ENCODE peak calls at places on chromosomes 5 and 9, in five cellular contexts. O is esophagus muscularis mucosa, Q is prostate gland, J is psoas muscle, S is endodermal cell. D is an unnamed sample. For H3K4me1, the result is how much of the 10 kb centered on the place peaks cover.

GRCh38 chr5:151770383-151771258 is 1.1 kb upstream of the G3BP1 start:
- DNase-seq in Q (peak), O (peak), J (peak), S (peak), D (peak)

GRCh38 chr9:16627967-16628366 is 242.5 kb downstream of the BNC2 start:
- DNase-seq in O (no peak), S (no peak), J (no peak), Q (no peak), D (no peak)

GRCh38 chr5:172844577-172844838 is 10.5 kb downstream of the ERGIC1 start:
- DNase-seq in Q (no peak), J (no peak), S (no peak), O (no peak), D (no peak)

GRCh38 chr9:37026936-37027581 is 7.0 kb downstream of the PAX5 start:
- DNase-seq in Q (no peak), O (no peak), J (no peak), S (peak), D (no peak)

GRCh38 chr9:104808030-104808614 is 44.2 kb downstream of the NIPSNAP3B start:
- DNase-seq in S (peak), J (no peak), Q (no peak), O (no peak), D (peak)

GRCh38 chr5:24225051-24225450 is 419.7 kb downstream of the CDH10 start:
- DNase-seq in O (no peak), S (no peak), J (no peak), Q (no peak), D (no peak)

GRCh38 chr9:75866273-75866871 is 24.1 kb upstream of the PCSK5 start:
- DNase-seq in S (peak), O (peak), Q (peak), J (no peak), D (peak)

GRCh38 chr5:143576721-143577484 is 173.4 kb upstream of the NR3C1 start:
- DNase-seq in J (no peak), S (no peak), Q (no peak), O (no peak), D (peak)

GRCh38 chr9:95613670-95614069 is 96.9 kb upstream of the PTCH1 start:
- DNase-seq in O (no peak), Q (no peak), S (no peak), J (no peak), D (no peak)

GRCh38 chr5:14011089-14012004 is 66.9 kb upstream of the DNAH5 start:
- DNase-seq in J (peak), S (peak), Q (peak), O (peak), D (peak)

GRCh38 chr5:179766021-179766725 is 27.6 kb upstream of the LTC4S start:
- DNase-seq in J (peak), S (no peak), O (no peak), Q (no peak), D (no peak)

GRCh38 chr9:79256691-79257213 is 315.0 kb upstream of the TLE4 start:
- DNase-seq in J (no peak), O (peak), Q (no peak), S (no peak), D (peak)

GRCh38 chr5:169934990-169935389 is 45.3 kb downstream of the INSYN2B start:
- DNase-seq in S (no peak), Q (peak), O (no peak), J (no peak), D (no peak)

GRCh38 chr9:116873937-116874900 is 187.1 kb downstream of the TRIM32 start:
- DNase-seq in J (no peak), O (no peak), Q (no peak), S (no peak), D (no peak)

GRCh38 chr5:170135796-170136490 is 30.2 kb downstream of the FOXI1 start:
- DNase-seq in O (peak), S (peak), Q (no peak), J (no peak), D (no peak)

GRCh38 chr9:113828211-113828610 is 47.9 kb upstream of the ZNF618 start:
- DNase-seq in O (no peak), Q (no peak), S (no peak), J (no peak), D (no peak)

GRCh38 chr5:121630402-121630801 is 221.3 kb upstream of the FTMT start:
- DNase-seq in O (no peak), S (peak), Q (no peak), J (no peak), D (no peak)

GRCh38 chr5:89457411-89458329 is 574.7 kb upstream of the MEF2C start:
- DNase-seq in S (no peak), Q (peak), O (no peak), J (peak), D (peak)

GRCh38 chr5:132770476-132771159 is 6.4 kb downstream of the SEPTIN8 start:
- DNase-seq in O (no peak), S (peak), J (no peak), Q (no peak), D (peak)

GRCh38 chr9:127333326-127334064 is 63.5 kb upstream of the SLC2A8 start:
- DNase-seq in O (no peak), J (no peak), Q (no peak), S (no peak), D (no peak)

GRCh38 chr5:18850159-18850558 is 1137.8 kb downstream of the CDH18 start:
- DNase-seq in Q (no peak), J (no peak), S (no peak), O (no peak), D (no peak)

DNA sequence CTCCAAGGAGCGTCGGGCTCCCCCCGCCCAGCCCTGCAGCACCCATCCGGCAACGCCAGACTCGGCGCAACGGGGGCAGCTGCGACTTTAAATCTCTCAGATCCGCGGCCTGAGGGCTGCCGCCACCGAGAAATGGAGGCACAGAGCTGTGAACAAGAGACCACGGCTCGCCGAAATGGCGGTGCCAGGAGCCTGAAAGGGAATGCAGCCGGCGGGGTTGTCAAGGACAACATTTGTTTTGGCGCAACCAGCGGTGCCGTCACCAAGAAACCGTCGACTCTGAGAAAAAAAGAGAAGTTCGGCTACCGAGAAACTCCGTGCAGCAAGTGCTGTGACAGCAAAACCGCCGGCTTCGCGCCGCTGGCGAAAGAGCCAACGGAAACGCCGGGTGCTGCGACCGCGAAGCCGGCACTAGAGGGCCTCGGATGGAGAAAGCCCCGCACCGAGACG is 2.1 kb upstream of the ANXA2R start:
- DNase-seq in O (no peak), J (peak), S (peak), Q (peak), D (peak)
- TF ChIP-seq CTCF in O (peak), J (peak), S (peak), Q (no peak), D (no peak)

DNA sequence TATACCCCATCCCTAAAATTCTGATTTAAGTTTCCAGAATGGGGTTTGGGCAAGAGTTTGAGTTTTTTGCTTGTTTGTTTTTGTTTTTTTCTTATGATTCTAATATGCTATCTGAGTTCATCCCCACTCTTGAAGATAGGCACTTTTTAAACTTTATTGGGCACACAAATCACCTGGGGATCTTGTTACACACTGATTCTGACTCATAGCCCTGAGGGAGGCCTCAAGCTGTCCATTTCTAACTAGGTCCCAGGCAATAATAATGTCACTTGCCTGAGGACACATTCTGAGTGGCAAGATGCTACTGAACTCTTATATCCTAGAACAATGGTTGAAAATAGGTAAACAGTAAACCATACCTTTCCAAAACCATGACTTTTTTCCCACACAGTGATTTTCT is 22.8 kb upstream of the ABLIM3 start:
- DNase-seq in Q (no peak), S (no peak), O (no peak), J (no peak), D (no peak)
- H3K4me1 ChIP-seq in Q (under half), S (under half), O (under half), J (under half), D (under half)

GRCh38 chr5:98781520-98781919 is 8.1 kb downstream of the RGMB start:
- DNase-seq in S (no peak), J (no peak), Q (no peak), O (no peak), D (no peak)

GRCh38 chr5:98781964-98782363 is 8.5 kb downstream of the RGMB start:
- DNase-seq in Q (no peak), S (no peak), O (no peak), J (no peak), D (no peak)

GRCh38 chr5:98780390-98780789 is 6.9 kb downstream of the RGMB start:
- DNase-seq in Q (no peak), S (no peak), J (no peak), O (no peak), D (no peak)

GRCh38 chr5:98777295-98777694 is 3.8 kb downstream of the RGMB start:
- DNase-seq in O (no peak), Q (no peak), S (no peak), J (no peak), D (no peak)

DNA sequence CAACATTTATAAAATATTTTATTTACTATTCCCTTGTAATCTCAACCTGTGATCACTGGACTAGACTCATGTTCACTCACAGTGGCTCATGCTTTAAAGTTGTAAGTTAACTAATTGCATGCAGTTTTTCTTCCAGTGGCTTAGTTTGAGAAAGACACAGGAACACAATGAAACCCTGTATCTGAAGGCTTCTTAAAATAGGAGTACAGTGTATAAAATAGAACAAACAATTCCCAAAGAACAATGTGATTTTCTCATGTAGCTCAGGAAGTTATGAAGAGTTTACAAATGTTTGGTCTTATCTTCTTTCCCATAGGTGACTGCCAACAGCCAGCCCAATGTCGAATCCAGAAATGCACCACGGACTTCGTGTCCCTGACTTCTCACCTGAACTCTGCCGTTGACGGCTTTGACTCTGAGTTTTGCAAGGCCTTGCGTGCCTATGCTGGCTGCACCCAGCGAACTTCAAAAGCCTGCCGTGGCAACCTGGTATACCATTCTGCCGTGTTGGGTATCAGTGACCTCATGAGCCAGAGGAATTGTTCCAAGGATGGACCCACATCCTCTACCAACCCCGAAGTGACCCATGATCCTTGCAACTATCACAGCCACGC is 5.9 kb downstream of the RGMB start:
- DNase-seq in Q (peak), S (no peak), O (no peak), J (no peak), D (no peak)
- H3K4me3 ChIP-seq in Q (no peak), S (no peak), O (peak), J (peak), D (no peak)

GRCh38 chr5:159331099-159331973 is 1.0 kb upstream of the IL12B start:
- DNase-seq in Q (peak), O (no peak), J (peak), S (peak), D (peak)

GRCh38 chr5:159336586-159337290 is 6.5 kb upstream of the IL12B start:
- DNase-seq in S (no peak), Q (no peak), J (no peak), O (no peak), D (no peak)

GRCh38 chr5:159330131-159330530 is at the start of gene IL12B:
- DNase-seq in S (no peak), Q (no peak), O (no peak), J (no peak), D (no peak)

GRCh38 chr5:159337291-159337974 is 7.1 kb upstream of the IL12B start:
- DNase-seq in O (peak), J (no peak), S (no peak), Q (no peak), D (no peak)

GRCh38 chr5:159332800-159333563 is 2.7 kb upstream of the IL12B start:
- DNase-seq in S (no peak), J (no peak), O (peak), Q (no peak), D (no peak)
- TF ChIP-seq CTCF in S (no peak), J (no peak), O (no peak), Q (no peak), D (no peak)

GRCh38 chr5:95857185-95857945 is 34.8 kb upstream of the GLRX start:
- DNase-seq in J (peak), S (no peak), O (peak), Q (no peak), D (peak)
- H3K4me1 ChIP-seq in J (half or more), S (under half), O (half or more), Q (under half), D (half or more)

GRCh38 chr5:178115136-178115834 is 2.0 kb downstream of the N4BP3 start:
- DNase-seq in O (no peak), J (no peak), S (peak), Q (no peak), D (no peak)
- H3K4me3 ChIP-seq in O (peak), J (peak), S (peak), Q (no peak), D (no peak)

GRCh38 chr9:91424403-91425176 is 958 bp upstream of the NFIL3 start:
- DNase-seq in S (peak), O (peak), J (peak), Q (peak), D (peak)
- TF ChIP-seq CTCF in S (no peak), O (peak), J (no peak), Q (no peak), D (peak)

GRCh38 chr5:140220698-140221064 is 45.7 kb downstream of the CYSTM1 start:
- DNase-seq in Q (no peak), S (no peak), O (no peak), J (peak), D (no peak)

GRCh38 chr5:140222416-140222815 is 47.4 kb downstream of the CYSTM1 start:
- DNase-seq in O (no peak), Q (no peak), S (no peak), J (no peak), D (no peak)

GRCh38 chr5:140221697-140222223 is 46.8 kb downstream of the CYSTM1 start:
- DNase-seq in J (peak), S (no peak), O (no peak), Q (no peak), D (peak)

GRCh38 chr5:140219068-140219971 is 44.3 kb downstream of the CYSTM1 start:
- DNase-seq in Q (no peak), J (no peak), S (no peak), O (no peak), D (peak)

GRCh38 chr5:140220032-140220697 is 45.2 kb downstream of the CYSTM1 start:
- DNase-seq in Q (no peak), S (no peak), J (no peak), O (no peak), D (no peak)
- H3K4me1 ChIP-seq in Q (under half), S (under half), J (half or more), O (half or more), D (half or more)